ENCODE peak calls at places on chromosome 4, in six cellular contexts. G is AG09309; E is left colon; L is NAMALWA; P is A549; X is activated CD8-positive, alpha-beta T cell treated with anti-CD3 and anti-CD28 coated beads, Interleukin-2, amount 10 ng/mL, durations not matched to agents 7 days and 5 days. F is an unnamed sample.

GRCh38 chr4:58138786-58139185 is 1028.6 kb upstream of the IGFBP7 start:
- DNase-seq in X (no peak), G (no peak), L (no peak), E (no peak), P (no peak), F (no peak)

GRCh38 chr4:102500371-102501175 is 586 bp upstream of the NFKB1 start:
- DNase-seq in G (no peak), X (peak), P (peak), L (peak), E (peak), F (no peak)

GRCh38 chr4:185143596-185143969 is 517 bp downstream of the SLC25A4 start:
- DNase-seq in G (no peak), X (peak), E (peak), L (peak), P (peak), F (no peak)

GRCh38 chr4:575281-576141 is 584 bp downstream of the TMEM271 start:
- DNase-seq in P (no peak), X (no peak), G (peak), L (no peak), E (peak), F (no peak)

GRCh38 chr4:10462876-10463275 is 5.7 kb upstream of the ZNF518B start:
- DNase-seq in E (no peak), G (no peak), L (no peak), X (no peak), P (no peak), F (no peak)

GRCh38 chr4:39427477-39428119 is 20.9 kb downstream of the KLB start:
- DNase-seq in G (no peak), P (no peak), X (no peak), E (no peak), L (no peak), F (no peak)

GRCh38 chr4:114208747-114209146 is 229.3 kb upstream of the ARSJ start:
- DNase-seq in P (peak), G (peak), L (no peak), E (no peak), X (no peak), F (no peak)

GRCh38 chr4:8381814-8382581 is 58.5 kb downstream of the ACOX3 start:
- DNase-seq in E (no peak), X (no peak), L (no peak), G (no peak), P (no peak), F (no peak)

GRCh38 chr4:82578935-82579334 is 17.1 kb upstream of the TMEM150C start:
- DNase-seq in P (peak), E (no peak), G (no peak), L (no peak), X (no peak), F (no peak)

GRCh38 chr4:7392438-7393374 is 42.0 kb downstream of the PSAPL1 start:
- DNase-seq in L (no peak), E (no peak), X (no peak), G (peak), P (no peak), F (no peak)

GRCh38 chr4:64890131-64890710 is 481.0 kb upstream of the TECRL start:
- DNase-seq in X (no peak), P (no peak), E (no peak), L (no peak), G (no peak), F (no peak)

GRCh38 chr4:111283066-111283677 is 660.3 kb upstream of the PITX2 start:
- DNase-seq in L (peak), E (peak), G (peak), X (peak), P (peak), F (no peak)

GRCh38 chr4:32645653-32646052 is 1925.5 kb downstream of the PCDH7 start:
- DNase-seq in L (no peak), G (no peak), P (no peak), E (no peak), X (no peak), F (no peak)

GRCh38 chr4:122895336-122895995 is 26.9 kb downstream of the NUDT6 start:
- DNase-seq in X (no peak), L (no peak), P (no peak), E (no peak), G (no peak), F (no peak)

GRCh38 chr4:10611673-10612072 is 72.9 kb downstream of the CLNK start:
- DNase-seq in L (no peak), P (peak), X (no peak), E (no peak), G (peak), F (peak)

GRCh38 chr4:1411436-1412375 is 5.5 kb upstream of the NKX1-1 start:
- DNase-seq in P (no peak), X (peak), E (no peak), L (peak), G (no peak), F (no peak)

GRCh38 chr4:4402966-4403365 is 16.1 kb downstream of the NSG1 start:
- DNase-seq in X (no peak), L (no peak), G (no peak), E (no peak), P (no peak), F (peak)